ENCODE peak calls at places on chromosomes 6 and 20, in seven cellular contexts. One of them, this sample, is unnamed.

GRCh38 chr20:19964289-19965263 is 52.6 kb upstream of the NAA20 start:
- DNase-seq in BJ: peak
- DNase-seq in HFF-Myc: peak
- DNase-seq in pancreas: peak
- DNase-seq in OCI-LY7: no peak
- DNase-seq in cardiac muscle cell: peak
- DNase-seq in astrocyte of the spinal cord: peak
- DNase-seq in this sample: peak

GRCh38 chr6:20438462-20439070 is 36.9 kb downstream of the E2F3 start:
- DNase-seq in HFF-Myc: no peak
- DNase-seq in OCI-LY7: no peak
- DNase-seq in cardiac muscle cell: no peak
- DNase-seq in pancreas: no peak
- DNase-seq in astrocyte of the spinal cord: no peak
- DNase-seq in BJ: no peak
- DNase-seq in this sample: peak

GRCh38 chr6:96345501-96345900 is 176.1 kb upstream of the UFL1 start:
- DNase-seq in cardiac muscle cell: no peak
- DNase-seq in HFF-Myc: no peak
- DNase-seq in OCI-LY7: no peak
- DNase-seq in pancreas: no peak
- DNase-seq in astrocyte of the spinal cord: no peak
- DNase-seq in BJ: no peak
- DNase-seq in this sample: no peak

GRCh38 chr6:144408151-144408550 is 123.0 kb downstream of the UTRN start:
- DNase-seq in HFF-Myc: no peak
- DNase-seq in pancreas: no peak
- DNase-seq in cardiac muscle cell: peak
- DNase-seq in astrocyte of the spinal cord: peak
- DNase-seq in OCI-LY7: no peak
- DNase-seq in BJ: no peak
- DNase-seq in this sample: peak

GRCh38 chr6:51841656-51842055 is 245.8 kb downstream of the PKHD1 start:
- DNase-seq in cardiac muscle cell: no peak
- DNase-seq in astrocyte of the spinal cord: no peak
- DNase-seq in OCI-LY7: no peak
- DNase-seq in BJ: no peak
- DNase-seq in pancreas: no peak
- DNase-seq in HFF-Myc: no peak
- DNase-seq in this sample: no peak

GRCh38 chr20:36860811-36861624 is 14.9 kb upstream of the TLDC2 start:
- DNase-seq in OCI-LY7: no peak
- DNase-seq in HFF-Myc: no peak
- DNase-seq in BJ: no peak
- DNase-seq in pancreas: no peak
- DNase-seq in astrocyte of the spinal cord: no peak
- DNase-seq in cardiac muscle cell: no peak
- DNase-seq in this sample: no peak

GRCh38 chr6:170416959-170417606 is 110.5 kb downstream of the FAM120B start:
- DNase-seq in astrocyte of the spinal cord: no peak
- DNase-seq in pancreas: no peak
- DNase-seq in HFF-Myc: no peak
- DNase-seq in BJ: no peak
- DNase-seq in cardiac muscle cell: no peak
- DNase-seq in OCI-LY7: no peak
- DNase-seq in this sample: no peak

GRCh38 chr20:11431613-11432012 is 486.1 kb upstream of the BTBD3 start:
- DNase-seq in OCI-LY7: no peak
- DNase-seq in astrocyte of the spinal cord: peak
- DNase-seq in cardiac muscle cell: peak
- DNase-seq in BJ: no peak
- DNase-seq in HFF-Myc: no peak
- DNase-seq in pancreas: no peak
- DNase-seq in this sample: peak

GRCh38 chr20:62598761-62599194 is 43.5 kb upstream of the SLCO4A1 start:
- DNase-seq in OCI-LY7: peak
- DNase-seq in astrocyte of the spinal cord: no peak
- DNase-seq in cardiac muscle cell: no peak
- DNase-seq in HFF-Myc: no peak
- DNase-seq in BJ: no peak
- DNase-seq in pancreas: no peak
- DNase-seq in this sample: no peak

DNA sequence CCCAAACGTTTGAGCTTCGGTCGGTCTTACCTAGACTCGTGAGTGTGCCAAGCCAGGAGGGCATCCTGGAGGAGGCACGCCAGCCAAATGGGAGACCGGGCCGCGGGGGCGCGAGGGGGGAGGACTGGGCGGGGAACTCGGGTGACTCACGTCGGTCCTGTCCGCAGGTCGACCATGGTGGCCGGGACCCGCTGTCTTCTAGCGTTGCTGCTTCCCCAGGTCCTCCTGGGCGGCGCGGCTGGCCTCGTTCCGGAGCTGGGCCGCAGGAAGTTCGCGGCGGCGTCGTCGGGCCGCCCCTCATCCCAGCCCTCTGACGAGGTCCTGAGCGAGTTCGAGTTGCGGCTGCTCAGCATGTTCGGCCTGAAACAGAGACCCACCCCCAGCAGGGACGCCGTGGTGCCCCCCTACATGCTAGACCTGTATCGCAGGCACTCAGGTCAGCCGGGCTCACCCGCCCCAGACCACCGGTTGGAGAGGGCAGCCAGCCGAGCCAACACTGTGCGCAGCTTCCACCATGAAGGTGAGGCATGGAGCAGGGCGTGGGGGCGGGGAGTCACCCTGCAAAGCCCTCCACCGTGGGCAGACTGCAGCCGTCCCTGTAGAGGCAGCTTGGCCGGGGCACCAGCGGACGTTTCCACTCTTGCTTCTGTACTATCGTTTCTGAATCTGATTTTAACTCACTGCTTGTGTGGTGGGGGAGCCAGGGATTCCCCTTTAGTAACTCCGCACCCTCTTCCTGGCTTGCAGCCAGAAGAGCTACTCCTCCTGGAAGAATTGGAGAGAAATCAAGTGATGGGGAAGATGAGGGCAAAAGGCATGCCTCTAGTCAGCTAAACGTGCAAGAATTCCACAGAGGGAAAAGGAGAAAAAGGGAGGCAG is 2.7 kb downstream of the BMP2 start:
- DNase-seq in cardiac muscle cell: peak
- DNase-seq in BJ: no peak
- DNase-seq in astrocyte of the spinal cord: peak
- DNase-seq in pancreas: peak
- DNase-seq in OCI-LY7: no peak
- DNase-seq in HFF-Myc: no peak
- DNase-seq in this sample: peak
- H3K4me3 ChIP-seq in cardiac muscle cell: peak
- H3K4me3 ChIP-seq in BJ: peak
- H3K4me3 ChIP-seq in astrocyte of the spinal cord: peak
- H3K4me3 ChIP-seq in pancreas: peak
- H3K4me3 ChIP-seq in OCI-LY7: no peak
- H3K4me3 ChIP-seq in HFF-Myc: peak
- H3K4me3 ChIP-seq in this sample: peak

DNA sequence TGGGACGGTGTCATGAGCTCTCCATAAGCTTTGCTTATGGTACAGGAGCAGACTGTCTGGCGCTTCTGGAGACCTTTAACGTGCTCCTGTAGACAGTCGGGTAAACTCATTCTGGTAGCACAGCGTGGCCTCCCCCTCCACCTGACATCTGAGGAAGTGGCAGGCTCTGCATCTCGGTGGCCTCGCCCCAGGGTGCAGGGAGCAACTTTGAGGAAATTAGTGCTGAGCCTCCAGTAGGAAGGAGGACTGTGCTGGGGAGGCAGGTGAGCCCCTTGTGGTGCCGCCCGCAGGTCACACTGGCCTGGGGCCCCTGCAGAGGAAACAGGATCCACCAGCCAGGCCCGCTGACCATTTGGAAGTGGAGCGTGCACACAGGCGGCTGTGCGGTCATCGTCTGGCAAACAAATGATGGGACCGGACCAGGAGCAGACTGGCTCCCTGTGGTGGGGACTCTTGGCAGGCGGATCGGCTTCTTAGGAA is 57.9 kb downstream of the SYNJ2 start:
- DNase-seq in HFF-Myc: no peak
- DNase-seq in cardiac muscle cell: peak
- DNase-seq in astrocyte of the spinal cord: peak
- DNase-seq in OCI-LY7: no peak
- DNase-seq in pancreas: peak
- DNase-seq in BJ: no peak
- DNase-seq in this sample: no peak
- TF ChIP-seq CTCF in HFF-Myc: no peak
- TF ChIP-seq CTCF in cardiac muscle cell: no peak
- TF ChIP-seq CTCF in astrocyte of the spinal cord: no peak
- TF ChIP-seq CTCF in OCI-LY7: no peak
- TF ChIP-seq CTCF in pancreas: no peak
- TF ChIP-seq CTCF in BJ: no peak
- TF ChIP-seq CTCF in this sample: no peak

GRCh38 chr20:56627122-56628014 is 1.7 kb upstream of the TFAP2C start:
- DNase-seq in HFF-Myc: no peak
- DNase-seq in BJ: no peak
- DNase-seq in cardiac muscle cell: no peak
- DNase-seq in pancreas: no peak
- DNase-seq in OCI-LY7: no peak
- DNase-seq in astrocyte of the spinal cord: no peak
- DNase-seq in this sample: no peak

GRCh38 chr20:56624786-56625681 is 4.1 kb upstream of the TFAP2C start:
- DNase-seq in HFF-Myc: no peak
- DNase-seq in BJ: no peak
- DNase-seq in cardiac muscle cell: no peak
- DNase-seq in OCI-LY7: no peak
- DNase-seq in pancreas: no peak
- DNase-seq in astrocyte of the spinal cord: no peak
- DNase-seq in this sample: no peak

GRCh38 chr20:56626367-56627121 is 2.6 kb upstream of the TFAP2C start:
- DNase-seq in HFF-Myc: no peak
- DNase-seq in cardiac muscle cell: peak
- DNase-seq in BJ: no peak
- DNase-seq in pancreas: peak
- DNase-seq in astrocyte of the spinal cord: peak
- DNase-seq in OCI-LY7: no peak
- DNase-seq in this sample: no peak

GRCh38 chr20:56628015-56628872 is 862 bp upstream of the TFAP2C start:
- DNase-seq in pancreas: peak
- DNase-seq in BJ: no peak
- DNase-seq in cardiac muscle cell: peak
- DNase-seq in HFF-Myc: no peak
- DNase-seq in astrocyte of the spinal cord: no peak
- DNase-seq in OCI-LY7: no peak
- DNase-seq in this sample: no peak

GRCh38 chr20:56625837-56626236 is 3.3 kb upstream of the TFAP2C start:
- DNase-seq in pancreas: no peak
- DNase-seq in BJ: no peak
- DNase-seq in cardiac muscle cell: no peak
- DNase-seq in OCI-LY7: no peak
- DNase-seq in astrocyte of the spinal cord: no peak
- DNase-seq in HFF-Myc: no peak
- DNase-seq in this sample: no peak
- H3K4me3 ChIP-seq in pancreas: no peak
- H3K4me3 ChIP-seq in BJ: no peak
- H3K4me3 ChIP-seq in cardiac muscle cell: no peak
- H3K4me3 ChIP-seq in OCI-LY7: no peak
- H3K4me3 ChIP-seq in astrocyte of the spinal cord: no peak
- H3K4me3 ChIP-seq in HFF-Myc: no peak
- H3K4me3 ChIP-seq in this sample: no peak

GRCh38 chr6:121354764-121355163 is 20.5 kb upstream of the TBC1D32 start:
- DNase-seq in cardiac muscle cell: no peak
- DNase-seq in pancreas: no peak
- DNase-seq in HFF-Myc: no peak
- DNase-seq in astrocyte of the spinal cord: no peak
- DNase-seq in OCI-LY7: no peak
- DNase-seq in BJ: no peak
- DNase-seq in this sample: no peak
- TF ChIP-seq CTCF in cardiac muscle cell: peak
- TF ChIP-seq CTCF in pancreas: no peak
- TF ChIP-seq CTCF in HFF-Myc: peak
- TF ChIP-seq CTCF in astrocyte of the spinal cord: peak
- TF ChIP-seq CTCF in OCI-LY7: peak
- TF ChIP-seq CTCF in BJ: peak
- TF ChIP-seq CTCF in this sample: peak

DNA sequence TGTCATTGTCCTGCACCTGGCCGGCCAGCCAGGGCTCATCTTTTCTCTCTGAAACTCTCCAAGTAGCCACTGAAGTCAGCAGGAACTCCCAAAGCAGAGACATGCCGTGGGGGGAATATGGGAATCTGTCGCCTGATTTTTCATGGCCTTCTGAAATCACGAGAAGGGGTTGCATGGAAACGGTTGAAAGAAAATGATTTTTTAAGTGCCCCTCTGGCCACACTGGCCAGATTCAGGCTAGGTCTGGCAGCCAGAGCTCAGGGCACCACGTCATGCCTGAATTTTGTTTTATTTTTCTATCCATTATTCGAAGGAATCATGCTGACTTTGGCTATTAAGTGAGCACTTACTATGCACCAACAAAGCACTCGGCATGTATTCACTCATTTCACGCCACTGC is 65.2 kb downstream of the EYA2 start:
- DNase-seq in BJ: no peak
- DNase-seq in cardiac muscle cell: no peak
- DNase-seq in astrocyte of the spinal cord: no peak
- DNase-seq in pancreas: no peak
- DNase-seq in OCI-LY7: no peak
- DNase-seq in HFF-Myc: no peak
- DNase-seq in this sample: no peak
- H3K4me3 ChIP-seq in BJ: no peak
- H3K4me3 ChIP-seq in cardiac muscle cell: no peak
- H3K4me3 ChIP-seq in astrocyte of the spinal cord: no peak
- H3K4me3 ChIP-seq in pancreas: no peak
- H3K4me3 ChIP-seq in OCI-LY7: no peak
- H3K4me3 ChIP-seq in HFF-Myc: no peak
- H3K4me3 ChIP-seq in this sample: no peak

DNA sequence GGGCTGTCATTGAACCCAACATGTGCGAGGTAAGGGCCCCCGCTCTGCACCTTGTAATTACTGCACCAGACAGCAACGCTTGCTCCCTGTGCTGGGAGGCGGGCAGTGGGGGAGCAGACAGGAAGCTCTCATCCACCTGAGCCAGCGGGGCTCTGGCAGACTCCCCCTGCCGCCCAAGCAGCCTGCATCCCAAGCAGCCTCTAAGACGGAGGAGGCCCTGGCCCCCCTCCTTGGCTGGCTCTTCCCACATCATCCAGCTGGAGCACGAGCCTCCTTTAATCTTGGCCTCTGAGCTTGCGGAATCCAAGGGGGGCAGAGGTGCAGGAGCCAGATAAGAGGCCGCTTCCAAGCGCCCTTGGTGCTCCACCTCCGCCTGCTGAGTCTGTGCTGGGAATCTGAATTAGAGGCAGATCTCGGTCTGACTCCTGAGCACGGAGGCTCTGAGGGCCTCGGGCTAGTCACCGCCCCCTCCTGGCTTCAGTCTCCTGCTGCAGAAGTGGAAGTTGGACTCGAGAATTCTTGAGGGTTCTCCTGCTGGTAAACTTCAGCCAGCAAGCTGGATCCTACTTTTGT is 40.0 kb upstream of the CDH22 start:
- DNase-seq in cardiac muscle cell: peak
- DNase-seq in OCI-LY7: no peak
- DNase-seq in HFF-Myc: no peak
- DNase-seq in BJ: no peak
- DNase-seq in pancreas: no peak
- DNase-seq in astrocyte of the spinal cord: peak
- DNase-seq in this sample: peak
- TF ChIP-seq CTCF in cardiac muscle cell: peak
- TF ChIP-seq CTCF in OCI-LY7: no peak
- TF ChIP-seq CTCF in HFF-Myc: no peak
- TF ChIP-seq CTCF in BJ: peak
- TF ChIP-seq CTCF in pancreas: no peak
- TF ChIP-seq CTCF in astrocyte of the spinal cord: peak
- TF ChIP-seq CTCF in this sample: peak

GRCh38 chr6:24125980-24126379 is at the start of gene NRSN1:
- DNase-seq in pancreas: peak
- DNase-seq in BJ: no peak
- DNase-seq in OCI-LY7: no peak
- DNase-seq in HFF-Myc: no peak
- DNase-seq in astrocyte of the spinal cord: no peak
- DNase-seq in cardiac muscle cell: no peak
- DNase-seq in this sample: no peak
- H3K4me3 ChIP-seq in pancreas: peak
- H3K4me3 ChIP-seq in BJ: no peak
- H3K4me3 ChIP-seq in OCI-LY7: no peak
- H3K4me3 ChIP-seq in HFF-Myc: no peak
- H3K4me3 ChIP-seq in astrocyte of the spinal cord: no peak
- H3K4me3 ChIP-seq in cardiac muscle cell: peak
- H3K4me3 ChIP-seq in this sample: no peak